ENCODE peak calls at places on chromosomes 12 and 14, in six cellular contexts. I, X, P, Z, K and G are unnamed samples. For H3K27me3, the result is how much of the 10 kb centered on the place peaks cover.

GRCh38 chr14:32991706-32992105 is 53.0 kb downstream of the NPAS3 start:
- DNase-seq in K (no peak), I (no peak), X (no peak), Z (no peak), P (no peak), G (no peak)

GRCh38 chr12:5912011-5912410 is 33.0 kb downstream of the ANO2 start:
- DNase-seq in P (no peak), Z (no peak), K (no peak), X (no peak), I (no peak), G (no peak)

GRCh38 chr12:128314611-128315010 is 47.6 kb downstream of the TMEM132C start:
- DNase-seq in P (no peak), I (no peak), X (no peak), Z (no peak), K (no peak), G (no peak)

GRCh38 chr14:69331206-69331605 is 66.9 kb downstream of the ERH start:
- DNase-seq in P (no peak), X (no peak), I (no peak), Z (no peak), K (no peak), G (no peak)

GRCh38 chr12:1836241-1836803 is 16.0 kb downstream of the LRTM2 start:
- DNase-seq in P (no peak), I (no peak), X (no peak), K (no peak), Z (no peak), G (no peak)

GRCh38 chr12:15038137-15038536 is 65.3 kb downstream of the PDE6H start:
- DNase-seq in K (no peak), I (no peak), P (no peak), X (no peak), Z (no peak), G (no peak)

GRCh38 chr12:8033153-8034044 is 883 bp downstream of the FOXJ2 start:
- DNase-seq in K (peak), I (peak), X (peak), Z (peak), P (peak), G (peak)

GRCh38 chr12:120639771-120640721 is at the start of gene CABP1:
- DNase-seq in X (peak), K (no peak), Z (peak), P (no peak), I (peak), G (peak)

GRCh38 chr12:45666452-45667215 is 62.9 kb upstream of the ARID2 start:
- DNase-seq in X (no peak), K (peak), Z (no peak), P (peak), I (no peak), G (no peak)

GRCh38 chr14:46580941-46581671 is 70.5 kb downstream of the RPL10L start:
- DNase-seq in P (no peak), Z (peak), X (peak), I (peak), K (peak), G (no peak)

GRCh38 chr12:25456474-25456873 is 96.6 kb downstream of the LMNTD1 start:
- DNase-seq in Z (no peak), K (no peak), X (no peak), P (no peak), I (no peak), G (no peak)

GRCh38 chr14:67620217-67620789 is 583 bp downstream of the ARG2 start:
- DNase-seq in P (peak), K (no peak), Z (peak), X (peak), I (peak), G (no peak)

GRCh38 chr14:31886161-31886835 is 190.8 kb upstream of the ARHGAP5 start:
- DNase-seq in P (no peak), Z (no peak), I (no peak), X (no peak), K (no peak), G (no peak)

GRCh38 chr14:105503918-105504692 is 13.1 kb downstream of the TEDC1 start:
- DNase-seq in P (no peak), I (no peak), K (no peak), X (no peak), Z (no peak), G (no peak)

GRCh38 chr14:77189479-77189878 is 7.9 kb downstream of the TMEM63C start:
- DNase-seq in X (no peak), I (no peak), P (no peak), K (no peak), Z (no peak), G (no peak)

GRCh38 chr12:26845984-26846383 is 13.0 kb upstream of the ITPR2 start:
- DNase-seq in X (no peak), K (peak), I (peak), P (peak), Z (no peak), G (no peak)

GRCh38 chr14:32818576-32818975 is 120.1 kb upstream of the NPAS3 start:
- DNase-seq in K (no peak), I (no peak), X (no peak), Z (no peak), P (no peak), G (no peak)

GRCh38 chr14:52327374-52328226 is 13.5 kb downstream of the PTGER2 start:
- DNase-seq in I (no peak), K (no peak), P (peak), Z (no peak), X (no peak), G (no peak)

GRCh38 chr12:24480766-24481449 is 468.0 kb downstream of the BCAT1 start:
- DNase-seq in I (no peak), X (no peak), Z (no peak), P (no peak), K (no peak), G (no peak)

GRCh38 chr14:40221428-40221827 is 789.2 kb upstream of the FBXO33 start:
- DNase-seq in K (no peak), Z (no peak), I (no peak), P (no peak), X (no peak), G (no peak)

GRCh38 chr14:103348154-103348553 is 14.1 kb downstream of the EIF5 start:
- DNase-seq in K (no peak), X (no peak), Z (no peak), I (no peak), P (peak), G (no peak)

GRCh38 chr12:79635676-79636075 is 55.1 kb downstream of the PAWR start:
- DNase-seq in Z (no peak), K (peak), P (peak), I (no peak), X (no peak), G (no peak)

GRCh38 chr14:43031598-43031997 is 1424.9 kb downstream of the LRFN5 start:
- DNase-seq in Z (no peak), X (no peak), P (no peak), I (no peak), K (no peak), G (no peak)

GRCh38 chr14:55688566-55688965 is 108.6 kb downstream of the KTN1 start:
- DNase-seq in X (no peak), K (no peak), I (no peak), Z (no peak), P (no peak), G (no peak)

GRCh38 chr14:105240811-105241576 is 7.3 kb upstream of the BTBD6 start:
- DNase-seq in I (no peak), K (no peak), X (no peak), P (no peak), Z (no peak), G (no peak)

GRCh38 chr12:15701721-15702156 is 87.4 kb downstream of the EPS8 start:
- DNase-seq in Z (no peak), I (no peak), P (peak), K (peak), X (no peak), G (no peak)

GRCh38 chr14:86035882-86036281 is 505.9 kb downstream of the FLRT2 start:
- DNase-seq in I (peak), X (no peak), K (peak), Z (peak), P (no peak), G (no peak)

GRCh38 chr14:99093532-99094517 is 178.2 kb downstream of the BCL11B start:
- DNase-seq in I (no peak), K (no peak), X (no peak), P (no peak), Z (no peak), G (no peak)

GRCh38 chr14:85415015-85415712 is 114.8 kb upstream of the FLRT2 start:
- DNase-seq in X (peak), K (peak), Z (peak), P (peak), I (peak), G (no peak)

GRCh38 chr14:71731096-71731495 is 201.1 kb upstream of the RGS6 start:
- DNase-seq in X (no peak), K (no peak), P (no peak), I (no peak), Z (no peak), G (no peak)

GRCh38 chr14:76918176-76918750 is 92.1 kb downstream of the LRRC74A start:
- DNase-seq in Z (peak), P (peak), I (peak), X (peak), K (peak), G (no peak)

GRCh38 chr14:86915416-86915815 is 1077.6 kb downstream of the GALC start:
- DNase-seq in K (peak), X (no peak), Z (no peak), P (peak), I (no peak), G (no peak)

GRCh38 chr12:10102322-10102721 is 3.5 kb upstream of the CLEC1A start:
- DNase-seq in I (no peak), P (no peak), Z (no peak), X (no peak), K (no peak), G (no peak)

GRCh38 chr12:120678572-120678971 is 8.4 kb upstream of the MLEC start:
- DNase-seq in K (no peak), I (no peak), P (no peak), X (no peak), Z (no peak), G (no peak)

GRCh38 chr12:62210422-62210821 is 49.8 kb upstream of the USP15 start:
- DNase-seq in Z (peak), P (peak), X (no peak), K (peak), I (peak), G (no peak)

GRCh38 chr12:110038741-110039084 is 9.6 kb downstream of the C12orf76 start:
- DNase-seq in X (no peak), I (no peak), Z (no peak), P (no peak), K (no peak), G (no peak)

GRCh38 chr12:20154060-20154459 is 214.3 kb upstream of the PDE3A start:
- DNase-seq in K (peak), Z (no peak), I (no peak), X (no peak), P (peak), G (no peak)

GRCh38 chr12:58105225-58106119 is 164.1 kb downstream of the ATP23 start:
- DNase-seq in P (peak), X (no peak), K (peak), I (no peak), Z (peak), G (no peak)
- TF ChIP-seq CTCF in P (no peak), X (no peak), K (peak), I (no peak), Z (no peak), G (peak)

GRCh38 chr12:53976823-53977595 is 2.3 kb upstream of the HOTAIR start:
- DNase-seq in P (no peak), K (no peak), I (no peak), X (no peak), Z (no peak), G (no peak)
- H3K27me3 ChIP-seq in P (half or more), K (half or more), I (half or more), X (half or more), Z (half or more), G (under half)

GRCh38 chr14:34913619-34914018 is 38.5 kb upstream of the BAZ1A start:
- DNase-seq in K (no peak), I (no peak), P (no peak), Z (no peak), X (no peak), G (no peak)

GRCh38 chr14:34911209-34912150 is 36.3 kb upstream of the BAZ1A start:
- DNase-seq in X (no peak), I (no peak), P (peak), Z (peak), K (peak), G (no peak)

GRCh38 chr14:34906287-34906686 is 31.1 kb upstream of the BAZ1A start:
- DNase-seq in Z (no peak), K (no peak), X (no peak), I (no peak), P (no peak), G (no peak)

GRCh38 chr14:34912966-34913365 is 37.8 kb upstream of the BAZ1A start:
- DNase-seq in I (no peak), K (no peak), X (no peak), P (no peak), Z (no peak), G (no peak)

DNA sequence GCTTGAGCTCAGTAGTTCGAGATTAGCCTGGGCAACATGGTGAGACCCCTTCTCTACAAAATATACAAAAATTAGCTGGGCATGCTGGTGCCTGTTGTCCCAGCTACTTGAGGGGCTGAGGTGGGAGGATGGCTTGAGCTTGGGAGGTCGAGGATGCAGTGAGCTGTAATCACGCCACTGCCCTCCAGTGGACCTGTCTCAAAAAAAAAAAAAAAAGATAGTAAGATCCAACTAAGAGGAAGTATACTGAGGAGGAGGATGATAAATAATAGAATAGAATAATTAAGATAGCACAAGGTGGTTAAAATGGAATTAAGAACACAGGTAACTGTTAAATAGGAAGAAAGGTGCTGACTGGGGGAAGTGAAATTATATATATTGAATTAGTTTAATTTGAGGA is 37.0 kb upstream of the BAZ1A start:
- DNase-seq in K (peak), P (no peak), X (no peak), Z (no peak), I (no peak), G (no peak)
- TF ChIP-seq CTCF in K (peak), P (no peak), X (no peak), Z (no peak), I (no peak), G (no peak)

DNA sequence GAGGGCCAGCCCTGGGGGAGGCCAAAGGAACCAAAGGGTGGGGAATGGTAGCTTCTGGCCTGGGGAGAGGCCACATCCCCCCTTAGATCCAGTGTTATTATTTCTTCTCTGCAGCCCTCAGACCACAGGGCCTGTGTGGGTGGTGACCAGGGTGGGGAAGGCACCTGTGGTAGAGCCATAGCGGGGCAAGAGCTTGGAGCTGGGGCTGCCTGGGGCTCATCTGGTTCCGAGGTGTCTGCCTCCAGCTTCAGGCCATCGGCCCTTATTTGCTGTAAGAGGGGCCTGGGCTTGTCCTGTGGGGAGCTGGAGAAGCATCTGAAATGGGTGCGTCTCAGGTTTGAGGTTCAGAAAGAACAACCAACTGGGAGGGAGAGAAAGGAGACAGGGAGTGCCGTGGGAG is 2.1 kb upstream of the B3GNT4 start:
- DNase-seq in K (no peak), Z (no peak), I (no peak), X (no peak), P (no peak), G (no peak)
- H3K27me3 ChIP-seq in K (under half), Z (under half), I (under half), X (under half), P (under half), G (under half)

GRCh38 chr12:102876883-102877282 is 40.2 kb downstream of the PAH start:
- DNase-seq in K (no peak), Z (no peak), P (no peak), X (no peak), I (no peak), G (no peak)
- TF ChIP-seq CTCF in K (no peak), Z (no peak), P (no peak), X (no peak), I (peak), G (peak)

GRCh38 chr12:40342010-40342409 is 117.2 kb downstream of the LRRK2 start:
- DNase-seq in P (no peak), I (no peak), Z (no peak), K (no peak), X (no peak), G (no peak)

GRCh38 chr12:40344312-40344711 is 119.5 kb downstream of the LRRK2 start:
- DNase-seq in Z (no peak), I (no peak), P (no peak), X (no peak), K (no peak), G (no peak)
- H3K27me3 ChIP-seq in Z (under half), I (under half), P (under half), X (under half), K (under half), G (under half)

DNA sequence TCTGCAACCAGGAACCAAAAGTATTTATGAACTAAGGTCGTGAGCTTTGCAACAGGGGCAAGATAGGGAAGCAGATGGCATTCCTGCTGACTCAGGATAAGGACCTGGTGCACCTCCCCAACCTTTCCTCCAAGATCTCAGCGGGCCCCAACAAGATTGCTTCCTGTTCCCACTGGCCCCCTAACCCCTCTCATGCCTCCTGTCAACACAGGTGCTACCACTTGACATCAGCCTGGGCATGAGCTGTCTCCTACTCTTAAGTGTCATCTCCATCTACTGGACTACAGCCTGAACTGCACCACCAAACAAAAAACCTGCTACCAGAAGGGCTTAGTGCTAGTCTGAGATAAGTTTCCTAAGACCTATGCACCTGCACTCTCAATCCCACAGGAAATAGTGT is 32.7 kb downstream of the MED6 start:
- DNase-seq in Z (no peak), X (peak), K (peak), I (peak), P (peak), G (peak)
- TF ChIP-seq CTCF in Z (no peak), X (peak), K (peak), I (peak), P (peak), G (peak)

GRCh38 chr12:27970981-27971489 is 1.5 kb downstream of the PTHLH start:
- DNase-seq in X (no peak), P (no peak), K (peak), Z (peak), I (peak), G (no peak)

GRCh38 chr12:27969901-27970390 is 2.6 kb downstream of the PTHLH start:
- DNase-seq in I (peak), X (peak), K (peak), Z (peak), P (peak), G (peak)

GRCh38 chr12:27970391-27970980 is 2.0 kb downstream of the PTHLH start:
- DNase-seq in P (peak), K (peak), Z (peak), X (no peak), I (peak), G (peak)

GRCh38 chr12:27967551-27968054 is 4.9 kb downstream of the PTHLH start:
- DNase-seq in Z (no peak), P (peak), X (no peak), I (no peak), K (no peak), G (no peak)

DNA sequence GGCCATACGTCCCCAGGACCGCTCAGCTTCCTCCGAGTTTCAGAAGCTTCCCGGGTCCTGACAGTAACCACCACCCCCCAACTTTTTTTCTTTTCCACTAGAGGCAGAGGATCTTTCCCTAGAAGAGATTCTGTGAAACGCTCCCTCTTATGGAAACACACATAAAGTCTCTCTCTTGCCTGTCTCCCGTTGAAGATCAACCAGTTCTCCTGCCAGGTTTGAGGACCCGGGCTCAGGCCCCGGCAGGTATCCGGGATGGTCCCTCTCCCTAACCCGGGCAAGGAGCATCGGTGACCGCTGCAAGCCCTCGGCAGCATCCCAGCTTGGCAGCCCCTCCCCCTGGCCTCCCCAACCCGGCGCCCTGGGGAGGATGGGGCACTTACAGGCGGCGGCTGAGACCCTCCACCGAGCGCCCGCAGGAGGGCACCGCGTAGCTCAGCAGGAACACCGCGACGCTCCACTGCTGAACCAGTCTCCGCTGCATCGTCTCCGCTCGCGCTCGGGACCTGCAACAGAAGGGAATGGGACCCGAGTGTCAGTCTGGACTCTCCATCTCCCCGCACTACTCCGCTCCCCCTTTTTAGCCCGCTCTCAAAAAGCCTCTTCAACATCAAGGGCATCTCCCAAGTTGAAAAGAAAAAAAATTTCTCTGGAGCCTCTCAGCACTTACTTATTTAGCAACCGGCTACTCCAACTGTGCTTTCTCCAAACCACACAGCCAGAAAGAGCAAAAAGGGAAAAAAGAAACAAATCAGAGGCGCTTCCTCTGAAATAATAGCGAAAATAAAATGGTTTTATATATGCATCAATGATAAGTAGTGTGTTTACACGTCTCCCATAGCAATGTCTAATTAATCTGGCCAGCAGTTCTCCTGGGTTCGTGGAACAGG is 3.3 kb downstream of the PTHLH start:
- DNase-seq in K (peak), I (peak), X (no peak), Z (peak), P (peak), G (no peak)
- H3K27me3 ChIP-seq in K (half or more), I (half or more), X (under half), Z (under half), P (under half), G (under half)